ENCODE peak calls at places on chromosomes 13 and 19, in four cellular contexts. One of them, this sample, is unnamed.

GRCh38 chr13:51004111-51004865 is 94.7 kb downstream of the RNASEH2B start:
- DNase-seq in GM12878: no peak
- DNase-seq in HL-60: no peak
- DNase-seq in GM12891: no peak
- DNase-seq in this sample: no peak

GRCh38 chr13:41696163-41697003 is 239.0 kb downstream of the RGCC start:
- DNase-seq in HL-60: no peak
- DNase-seq in GM12878: no peak
- DNase-seq in GM12891: no peak
- DNase-seq in this sample: no peak

GRCh38 chr19:35104361-35104760 is 11.3 kb upstream of the FXYD3 start:
- DNase-seq in GM12891: no peak
- DNase-seq in GM12878: no peak
- DNase-seq in HL-60: no peak
- DNase-seq in this sample: no peak

GRCh38 chr13:109790951-109791605 is 4.7 kb upstream of the IRS2 start:
- DNase-seq in GM12878: no peak
- DNase-seq in GM12891: no peak
- DNase-seq in HL-60: peak; percentile 95
- DNase-seq in this sample: peak; percentile 70

GRCh38 chr19:40465025-40465780 is at the start of gene BLVRB:
- DNase-seq in GM12891: no peak
- DNase-seq in HL-60: peak; percentile 92
- DNase-seq in GM12878: no peak
- DNase-seq in this sample: peak; percentile 25

GRCh38 chr13:113732961-113733950 is 25.8 kb upstream of the TMEM255B start:
- DNase-seq in HL-60: no peak
- DNase-seq in GM12891: no peak
- DNase-seq in GM12878: no peak
- DNase-seq in this sample: no peak

GRCh38 chr19:2478324-2478755 is 2.4 kb downstream of the GADD45B start:
- DNase-seq in GM12891: no peak
- DNase-seq in HL-60: peak; percentile 96
- DNase-seq in GM12878: no peak
- DNase-seq in this sample: no peak

GRCh38 chr19:50798116-50798942 is 8.1 kb downstream of the ACP4 start:
- DNase-seq in HL-60: no peak
- DNase-seq in GM12891: no peak
- DNase-seq in GM12878: no peak
- DNase-seq in this sample: no peak

GRCh38 chr13:97224544-97225324 is 2.6 kb downstream of the MBNL2 start:
- DNase-seq in GM12878: no peak
- DNase-seq in GM12891: no peak
- DNase-seq in HL-60: no peak
- DNase-seq in this sample: no peak

GRCh38 chr13:91531646-91532045 is 133.2 kb downstream of the GPC5 start:
- DNase-seq in HL-60: no peak
- DNase-seq in GM12878: no peak
- DNase-seq in GM12891: no peak
- DNase-seq in this sample: no peak

GRCh38 chr13:47294691-47295090 is 397.8 kb upstream of the HTR2A start:
- DNase-seq in GM12891: no peak
- DNase-seq in GM12878: no peak
- DNase-seq in HL-60: no peak
- DNase-seq in this sample: no peak

GRCh38 chr19:3556978-3557460 is 367 bp downstream of the MFSD12 start:
- DNase-seq in GM12891: no peak
- DNase-seq in GM12878: no peak
- DNase-seq in HL-60: no peak
- DNase-seq in this sample: peak; percentile 75

GRCh38 chr19:42028304-42029216 is 34.5 kb upstream of the ATP1A3 start:
- DNase-seq in GM12878: no peak
- DNase-seq in GM12891: no peak
- DNase-seq in HL-60: no peak
- DNase-seq in this sample: peak; percentile 68

GRCh38 chr13:35818577-35819165 is 312.5 kb downstream of the DCLK1 start:
- DNase-seq in GM12891: no peak
- DNase-seq in HL-60: no peak
- DNase-seq in GM12878: no peak
- DNase-seq in this sample: peak; percentile 14

GRCh38 chr13:44651209-44651608 is 75.1 kb upstream of the TSC22D1 start:
- DNase-seq in GM12891: no peak
- DNase-seq in GM12878: no peak
- DNase-seq in HL-60: no peak
- DNase-seq in this sample: no peak
- TF ChIP-seq SPI1 in GM12891: no peak
- TF ChIP-seq SPI1 in GM12878: no peak
- TF ChIP-seq SPI1 in HL-60: no peak
- TF ChIP-seq SPI1 in this sample: no peak

DNA sequence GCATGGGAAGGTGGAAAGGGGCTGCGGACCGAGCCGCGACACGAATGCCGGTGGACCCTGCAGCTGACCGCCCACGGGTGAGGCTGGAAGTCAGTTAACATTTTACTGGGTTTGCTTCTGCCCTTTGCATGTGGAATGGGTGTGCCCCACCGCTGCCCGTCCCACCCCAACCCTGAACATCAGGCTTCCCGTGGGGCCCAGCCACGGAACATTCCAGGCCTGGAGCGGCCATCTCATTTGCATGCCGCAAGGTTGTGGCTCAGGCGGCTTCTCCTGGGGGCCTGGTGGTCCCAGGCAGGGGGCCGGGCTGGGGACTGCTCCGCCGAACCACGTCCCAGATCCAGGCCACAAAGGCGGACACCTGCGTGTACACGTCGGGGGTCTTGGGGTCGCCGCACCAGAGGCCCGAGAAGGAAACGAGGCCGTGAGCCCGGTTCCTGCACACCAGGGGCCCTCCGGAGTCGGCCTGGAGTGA is 9.3 kb downstream of the FSTL3 start:
- DNase-seq in GM12891: no peak
- DNase-seq in GM12878: no peak
- DNase-seq in HL-60: no peak
- DNase-seq in this sample: no peak
- TF ChIP-seq SPI1 in GM12891: no peak
- TF ChIP-seq SPI1 in GM12878: no peak
- TF ChIP-seq SPI1 in HL-60: no peak
- TF ChIP-seq SPI1 in this sample: no peak

GRCh38 chr19:548841-549830 is 5.3 kb downstream of the GZMM start:
- DNase-seq in GM12878: no peak
- DNase-seq in HL-60: no peak
- DNase-seq in GM12891: no peak
- DNase-seq in this sample: peak; percentile 5
- TF ChIP-seq SPI1 in GM12878: no peak
- TF ChIP-seq SPI1 in HL-60: no peak
- TF ChIP-seq SPI1 in GM12891: no peak
- TF ChIP-seq SPI1 in this sample: no peak

GRCh38 chr19:5339470-5339949 is 1.1 kb downstream of the PTPRS start:
- DNase-seq in GM12878: no peak
- DNase-seq in HL-60: no peak
- DNase-seq in GM12891: no peak
- DNase-seq in this sample: peak; percentile 69

GRCh38 chr19:5339950-5340636 is 519 bp downstream of the PTPRS start:
- DNase-seq in GM12878: no peak
- DNase-seq in GM12891: no peak
- DNase-seq in HL-60: no peak
- DNase-seq in this sample: peak; percentile 62

GRCh38 chr19:5341981-5342380 is 1.4 kb upstream of the PTPRS start:
- DNase-seq in GM12878: no peak
- DNase-seq in GM12891: no peak
- DNase-seq in HL-60: no peak
- DNase-seq in this sample: no peak

GRCh38 chr19:5341448-5341820 is 822 bp upstream of the PTPRS start:
- DNase-seq in GM12878: no peak
- DNase-seq in HL-60: peak; percentile 5
- DNase-seq in GM12891: no peak
- DNase-seq in this sample: no peak

DNA sequence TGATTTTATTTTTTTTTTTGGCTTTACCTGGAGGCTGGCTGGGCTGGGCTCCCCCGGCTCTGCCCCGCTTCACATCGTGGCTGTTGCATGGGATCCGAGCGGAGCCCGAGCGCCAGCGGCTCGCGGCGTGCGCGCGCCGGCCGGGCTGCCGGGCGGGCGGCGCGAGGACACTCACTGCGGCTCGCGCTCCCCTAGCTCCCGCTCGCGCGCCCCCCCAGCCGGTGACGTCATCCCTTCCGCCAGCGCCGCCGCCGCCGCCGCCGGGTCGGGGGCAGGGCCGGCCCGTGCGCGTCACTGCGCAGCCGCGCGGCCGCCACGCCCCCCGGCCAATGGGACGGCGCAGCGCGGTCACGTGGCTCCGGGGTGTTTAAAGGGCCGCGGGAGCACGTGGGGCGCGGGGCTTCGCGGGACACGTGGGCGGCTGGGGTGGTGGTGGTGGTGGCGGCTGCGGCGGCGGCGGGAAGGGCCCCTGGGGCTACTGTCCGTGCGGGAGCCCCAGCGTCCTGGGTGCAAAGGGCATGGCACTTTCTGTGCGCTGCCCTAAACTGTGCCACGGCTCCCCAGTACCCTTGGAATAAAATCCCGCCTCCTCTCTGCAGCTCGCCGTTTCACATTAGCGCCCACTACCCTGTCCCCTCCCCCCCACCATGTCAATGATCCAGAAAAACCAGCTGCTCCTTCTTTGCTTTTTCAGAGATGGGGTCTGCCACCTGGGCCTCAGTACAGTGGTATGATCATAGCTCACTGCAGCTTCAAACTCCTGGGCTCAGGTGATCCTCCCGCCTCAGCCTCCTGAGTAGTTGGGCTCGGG is at the start of gene PTPRS:
- DNase-seq in GM12891: peak; percentile 86
- DNase-seq in GM12878: no peak
- DNase-seq in HL-60: no peak
- DNase-seq in this sample: peak; percentile 99
- TF ChIP-seq SPI1 in GM12891: no peak
- TF ChIP-seq SPI1 in GM12878: no peak
- TF ChIP-seq SPI1 in HL-60: no peak
- TF ChIP-seq SPI1 in this sample: no peak

GRCh38 chr19:6753178-6754031 is 13.8 kb downstream of the SH2D3A start:
- DNase-seq in GM12878: peak; percentile 57
- DNase-seq in HL-60: peak; percentile 90
- DNase-seq in GM12891: peak; percentile 94
- DNase-seq in this sample: peak; percentile 95

GRCh38 chr19:6754653-6755463 is 12.4 kb downstream of the SH2D3A start:
- DNase-seq in GM12878: no peak
- DNase-seq in HL-60: no peak
- DNase-seq in GM12891: no peak
- DNase-seq in this sample: no peak

GRCh38 chr19:6754136-6754535 is 13.1 kb downstream of the SH2D3A start:
- DNase-seq in HL-60: no peak
- DNase-seq in GM12891: no peak
- DNase-seq in GM12878: no peak
- DNase-seq in this sample: no peak

GRCh38 chr19:6751189-6751588 is 11.7 kb downstream of the TRIP10 start:
- DNase-seq in GM12891: no peak
- DNase-seq in GM12878: no peak
- DNase-seq in HL-60: no peak
- DNase-seq in this sample: no peak

GRCh38 chr19:6752257-6753177 is 13.0 kb downstream of the TRIP10 start:
- DNase-seq in HL-60: no peak
- DNase-seq in GM12891: no peak
- DNase-seq in GM12878: no peak
- DNase-seq in this sample: peak; percentile 32
- TF ChIP-seq SPI1 in HL-60: no peak
- TF ChIP-seq SPI1 in GM12891: no peak
- TF ChIP-seq SPI1 in GM12878: no peak
- TF ChIP-seq SPI1 in this sample: no peak

GRCh38 chr13:21670006-21670882 is 629 bp upstream of the FGF9 start:
- DNase-seq in GM12891: peak; percentile 50
- DNase-seq in GM12878: no peak
- DNase-seq in HL-60: peak; percentile 22
- DNase-seq in this sample: peak; percentile 53
- TF ChIP-seq SPI1 in GM12891: no peak
- TF ChIP-seq SPI1 in GM12878: no peak
- TF ChIP-seq SPI1 in HL-60: no peak
- TF ChIP-seq SPI1 in this sample: no peak